ENCODE peak calls at places on chromosomes 1 and 21, in seven cellular contexts. E, W, O, P, F, Y and D are unnamed samples.

GRCh38 chr1:26053718-26054572 is 8.0 kb upstream of the SLC30A2 start:
- DNase-seq in Y (no peak), P (no peak), W (no peak), O (no peak), E (no peak), F (no peak), D (no peak)

GRCh38 chr1:53115403-53116306 is 26.8 kb downstream of the SLC1A7 start:
- DNase-seq in P (no peak), W (no peak), O (no peak), E (no peak), F (peak), Y (no peak), D (no peak)

GRCh38 chr21:31180256-31181088 is 142.2 kb upstream of the KRTAP19-8 start:
- DNase-seq in W (peak), E (no peak), O (peak), Y (no peak), P (no peak), F (no peak), D (peak)

GRCh38 chr1:173050865-173051264 is at the start of gene TNFSF18:
- DNase-seq in O (no peak), F (no peak), Y (no peak), W (peak), E (no peak), P (no peak), D (no peak)

GRCh38 chr1:164983023-164983650 is 373.4 kb downstream of the LMX1A start:
- DNase-seq in Y (no peak), O (no peak), W (no peak), E (no peak), F (no peak), P (no peak), D (no peak)

GRCh38 chr1:64112281-64112680 is 91.1 kb upstream of the UBE2U start:
- DNase-seq in O (no peak), F (no peak), Y (no peak), E (no peak), W (peak), P (no peak), D (no peak)

GRCh38 chr1:111570781-111571181 is 48.8 kb upstream of the RAP1A start:
- DNase-seq in P (peak), Y (no peak), F (no peak), W (peak), E (no peak), O (peak), D (peak)

GRCh38 chr1:98556521-98557158 is 104.9 kb upstream of the SNX7 start:
- DNase-seq in E (no peak), W (peak), F (no peak), P (no peak), Y (no peak), O (peak), D (peak)

GRCh38 chr1:228862542-228863505 is 127.5 kb downstream of the RHOU start:
- DNase-seq in F (no peak), Y (no peak), P (no peak), O (no peak), E (no peak), W (no peak), D (no peak)

GRCh38 chr1:198622532-198623218 is 16.2 kb upstream of the PTPRC start:
- DNase-seq in E (no peak), Y (no peak), F (no peak), W (no peak), P (no peak), O (peak), D (no peak)

GRCh38 chr1:28370220-28371010 is 875 bp downstream of the PHACTR4 start:
- DNase-seq in E (no peak), W (peak), F (peak), O (peak), P (no peak), Y (peak), D (peak)

GRCh38 chr1:62285440-62285839 is 33.8 kb downstream of the KANK4 start:
- DNase-seq in E (no peak), Y (no peak), P (no peak), O (no peak), W (no peak), F (no peak), D (no peak)

GRCh38 chr1:2049517-2050481 is at the start of gene PRKCZ:
- DNase-seq in Y (peak), P (peak), W (no peak), F (peak), O (peak), E (peak), D (peak)

GRCh38 chr1:206079130-206079529 is 26.2 kb downstream of the RHEX start:
- DNase-seq in E (no peak), W (no peak), Y (no peak), F (no peak), O (no peak), P (no peak), D (no peak)

GRCh38 chr1:53367503-53368313 is 39.8 kb upstream of the LRP8 start:
- DNase-seq in O (peak), W (no peak), F (no peak), P (peak), Y (peak), E (no peak), D (peak)

GRCh38 chr1:221887091-221887746 is 145.3 kb upstream of the DUSP10 start:
- DNase-seq in E (peak), W (peak), O (no peak), F (no peak), P (no peak), Y (peak), D (no peak)

GRCh38 chr1:41672173-41672572 is 187.7 kb upstream of the EDN2 start:
- DNase-seq in E (no peak), F (no peak), Y (no peak), W (peak), P (no peak), O (no peak), D (no peak)

GRCh38 chr1:201719812-201720521 is 109.0 kb upstream of the IPO9 start:
- DNase-seq in E (peak), P (no peak), W (peak), Y (peak), F (peak), O (no peak), D (no peak)

GRCh38 chr1:217393901-217394300 is 237.0 kb downstream of the GPATCH2 start:
- DNase-seq in W (no peak), E (no peak), F (no peak), O (no peak), Y (no peak), P (no peak), D (no peak)

GRCh38 chr1:93635614-93636543 is 45.8 kb downstream of the BCAR3 start:
- DNase-seq in E (no peak), O (no peak), P (peak), F (no peak), Y (no peak), W (no peak), D (no peak)

GRCh38 chr1:188735567-188735966 is 1742.1 kb downstream of the BRINP3 start:
- DNase-seq in E (no peak), F (no peak), W (no peak), O (no peak), P (no peak), Y (no peak), D (no peak)

GRCh38 chr1:89085781-89086180 is 20.8 kb upstream of the GBP1 start:
- DNase-seq in Y (no peak), F (no peak), W (no peak), O (peak), E (no peak), P (no peak), D (peak)

GRCh38 chr1:153404086-153404635 is 12.2 kb upstream of the S100A7A start:
- DNase-seq in F (no peak), E (no peak), Y (no peak), W (no peak), P (peak), O (no peak), D (no peak)

GRCh38 chr1:180521474-180522203 is 19.3 kb upstream of the ACBD6 start:
- DNase-seq in F (no peak), O (no peak), W (peak), Y (no peak), E (no peak), P (no peak), D (no peak)

GRCh38 chr1:108862017-108862610 is 5.2 kb upstream of the AKNAD1 start:
- DNase-seq in E (no peak), F (no peak), Y (no peak), O (no peak), P (no peak), W (no peak), D (no peak)

GRCh38 chr1:218299416-218299815 is 14.3 kb downstream of the RRP15 start:
- DNase-seq in O (peak), P (no peak), F (no peak), W (peak), E (no peak), Y (no peak), D (no peak)

GRCh38 chr1:110765640-110766335 is 91.0 kb upstream of the KCNA3 start:
- DNase-seq in Y (no peak), F (peak), P (peak), O (peak), W (peak), E (no peak), D (peak)

GRCh38 chr1:115056395-115056798 is 26.8 kb downstream of the TSHB start:
- DNase-seq in W (peak), P (no peak), E (no peak), Y (peak), O (no peak), F (no peak), D (no peak)

GRCh38 chr21:39518845-39519205 is 67.1 kb downstream of the SH3BGR start:
- DNase-seq in P (no peak), W (peak), O (no peak), E (no peak), Y (no peak), F (no peak), D (no peak)

GRCh38 chr1:247487057-247487456 is 29.2 kb upstream of the OR2B11 start:
- DNase-seq in F (no peak), W (peak), E (no peak), Y (no peak), P (peak), O (peak), D (peak)

GRCh38 chr21:21156919-21157318 is 158.7 kb downstream of the NCAM2 start:
- DNase-seq in Y (no peak), F (no peak), W (peak), O (no peak), P (no peak), E (no peak), D (no peak)

GRCh38 chr1:159076753-159077656 is at the start of gene AIM2:
- DNase-seq in P (peak), F (no peak), W (peak), Y (no peak), E (no peak), O (peak), D (peak)

GRCh38 chr1:245663841-245664240 is 509.1 kb downstream of the KIF26B start:
- DNase-seq in E (no peak), P (no peak), W (no peak), O (no peak), F (no peak), Y (no peak), D (no peak)

GRCh38 chr1:39852214-39852791 is 31.0 kb downstream of the TRIT1 start:
- DNase-seq in O (no peak), P (no peak), F (no peak), W (peak), Y (no peak), E (no peak), D (no peak)

GRCh38 chr1:52055066-52055853 is at the start of gene TXNDC12:
- DNase-seq in F (peak), P (peak), E (peak), Y (peak), O (peak), W (peak), D (peak)

GRCh38 chr21:37496972-37497371 is 130.4 kb downstream of the DYRK1A start:
- DNase-seq in F (no peak), E (no peak), P (no peak), W (peak), O (no peak), Y (no peak), D (no peak)

GRCh38 chr1:44776749-44777068 is 1.4 kb downstream of the RPS8 start:
- DNase-seq in O (no peak), E (no peak), W (no peak), P (no peak), F (no peak), Y (no peak), D (no peak)

GRCh38 chr1:1203561-1204424 is 2.6 kb downstream of the TNFRSF18 start:
- DNase-seq in F (no peak), W (no peak), Y (no peak), O (no peak), E (peak), P (no peak), D (no peak)

GRCh38 chr1:212167098-212167497 is 118.1 kb upstream of the PPP2R5A start:
- DNase-seq in E (peak), P (no peak), O (no peak), Y (no peak), W (peak), F (peak), D (no peak)

DNA sequence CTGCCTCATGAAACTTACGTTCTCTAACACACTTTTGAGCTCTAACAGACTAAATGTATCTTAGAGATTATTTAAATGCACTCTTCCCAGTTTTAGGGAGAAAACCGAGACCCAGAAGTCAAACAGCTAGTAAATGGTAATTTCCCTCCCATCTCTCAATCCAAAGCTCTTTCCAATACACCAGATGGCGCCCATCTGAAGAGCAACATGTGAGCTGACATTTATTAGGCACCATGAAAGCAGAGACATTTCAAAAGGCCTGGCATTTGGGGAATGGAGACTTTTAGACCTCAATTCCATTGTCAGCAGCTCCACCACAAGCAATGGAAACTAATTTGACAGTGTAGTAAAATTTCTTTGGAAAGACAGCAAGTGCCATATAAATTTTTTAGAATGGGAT is 191.4 kb downstream of the DAB1 start:
- DNase-seq in W (peak), P (no peak), Y (no peak), E (no peak), O (no peak), F (no peak), D (no peak)
- TF ChIP-seq CTCF in W (no peak), P (no peak), Y (no peak), E (no peak), O (peak), F (no peak), D (no peak)

DNA sequence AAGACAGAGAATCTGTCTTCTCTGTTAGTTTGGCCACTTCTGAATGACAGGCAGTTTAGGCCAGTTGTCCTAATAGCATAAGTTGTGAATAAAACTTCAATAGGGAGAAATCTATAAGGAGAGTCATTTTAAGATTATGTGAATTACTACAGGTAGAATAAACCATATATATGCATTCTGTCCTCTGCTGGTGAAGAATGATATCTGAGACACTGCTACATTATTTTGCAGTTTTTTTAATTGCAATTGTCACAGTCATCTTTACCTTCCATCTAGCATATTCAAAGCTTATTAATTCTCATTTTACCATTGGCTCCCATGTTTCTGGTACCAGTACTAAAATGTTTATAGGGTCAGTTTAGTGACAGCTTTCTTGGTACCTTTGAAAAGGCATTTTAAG is 519.6 kb upstream of the DEPDC1 start:
- DNase-seq in O (no peak), E (no peak), Y (no peak), F (no peak), P (no peak), W (no peak), D (no peak)
- TF ChIP-seq CTCF in O (peak), E (no peak), Y (no peak), F (no peak), P (no peak), W (no peak), D (no peak)

GRCh38 chr1:185156321-185156853 is 366 bp downstream of the TRMT1L start:
- DNase-seq in E (no peak), Y (no peak), F (no peak), W (no peak), O (peak), P (no peak), D (no peak)
- TF ChIP-seq CTCF in E (no peak), Y (no peak), F (no peak), W (no peak), O (no peak), P (no peak), D (no peak)

GRCh38 chr21:16794944-16795343 is 717.9 kb upstream of the CXADR start:
- DNase-seq in O (no peak), Y (peak), F (peak), E (peak), P (no peak), W (peak), D (no peak)
- TF ChIP-seq CTCF in O (no peak), Y (no peak), F (no peak), E (no peak), P (no peak), W (no peak), D (no peak)

DNA sequence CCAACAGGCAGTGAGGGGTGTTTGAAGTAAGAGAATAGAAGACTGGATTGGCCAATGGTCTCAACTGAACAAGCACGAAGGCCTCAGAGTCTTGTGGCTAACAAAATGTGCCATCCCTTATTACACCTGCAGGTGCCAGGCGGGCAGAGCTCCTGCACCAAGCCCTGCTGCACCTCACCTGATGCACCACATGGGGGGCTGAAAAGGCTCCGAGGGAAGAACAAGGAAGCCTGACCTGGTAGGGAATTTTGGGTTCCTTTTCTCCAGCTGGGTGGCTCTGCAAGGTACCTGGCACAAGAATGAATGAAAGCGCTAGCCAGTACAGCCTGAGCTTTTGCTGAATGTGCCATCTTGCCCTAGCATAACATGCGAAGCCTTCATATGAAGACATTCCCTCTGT is 9.7 kb downstream of the HSD3B1 start:
- DNase-seq in W (no peak), P (no peak), Y (no peak), F (no peak), E (no peak), O (no peak), D (no peak)
- TF ChIP-seq CTCF in W (no peak), P (no peak), Y (no peak), F (no peak), E (no peak), O (no peak), D (no peak)

GRCh38 chr1:38129473-38129872 is 82.9 kb upstream of the POU3F1 start:
- DNase-seq in F (no peak), Y (no peak), W (no peak), E (no peak), P (no peak), O (no peak), D (no peak)
- TF ChIP-seq CTCF in F (no peak), Y (no peak), W (no peak), E (no peak), P (no peak), O (peak), D (peak)

DNA sequence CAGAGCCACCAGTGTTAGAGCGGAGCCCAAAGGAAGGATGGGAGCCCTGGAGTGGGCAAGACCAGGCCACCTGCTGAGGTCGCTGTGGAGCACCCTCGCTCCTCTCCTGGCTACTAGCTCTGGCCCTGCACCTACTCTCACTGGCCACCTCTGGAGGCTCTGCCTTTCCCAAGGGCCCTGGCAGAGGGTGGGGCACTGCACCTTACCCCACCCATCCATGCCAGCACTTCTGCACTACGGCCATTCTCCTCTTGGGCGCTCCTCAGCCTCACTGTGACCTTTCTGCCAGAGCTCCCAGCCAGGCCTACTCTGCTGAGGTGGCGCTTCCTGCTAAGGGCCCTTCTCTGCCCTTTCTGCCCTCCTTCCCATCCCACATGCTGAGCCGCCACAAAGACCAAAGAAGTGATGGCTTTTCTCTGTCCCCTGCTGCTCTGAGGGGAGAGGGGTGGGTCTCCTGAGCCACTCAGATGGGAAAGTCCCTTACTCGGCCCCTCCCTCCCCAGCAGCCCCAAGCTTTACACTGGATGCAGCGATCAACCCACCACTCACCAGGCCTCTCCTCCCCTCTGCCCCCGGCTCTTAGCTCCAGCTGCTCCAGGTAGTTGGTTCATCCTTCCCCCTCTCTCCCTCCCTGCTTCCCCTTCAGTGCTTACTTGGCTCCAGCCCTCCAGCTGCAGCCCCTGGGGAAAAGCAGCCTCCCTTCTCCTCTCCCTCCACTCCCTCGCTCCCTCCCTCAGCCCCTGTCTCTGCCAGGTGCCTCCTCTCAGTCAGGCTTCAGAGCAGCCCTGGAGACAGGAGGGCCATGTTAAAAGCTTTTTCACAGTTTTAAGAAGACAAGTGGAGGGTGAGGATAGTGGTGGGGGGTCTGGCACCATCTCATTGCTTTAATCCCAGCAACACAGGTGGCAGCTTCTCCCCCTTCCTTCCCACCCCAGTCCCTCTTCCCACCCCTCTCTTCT is 14.8 kb upstream of the TMEM222 start:
- DNase-seq in P (no peak), O (no peak), F (no peak), W (no peak), E (no peak), Y (no peak), D (no peak)
- TF ChIP-seq CTCF in P (no peak), O (peak), F (no peak), W (no peak), E (no peak), Y (no peak), D (no peak)

DNA sequence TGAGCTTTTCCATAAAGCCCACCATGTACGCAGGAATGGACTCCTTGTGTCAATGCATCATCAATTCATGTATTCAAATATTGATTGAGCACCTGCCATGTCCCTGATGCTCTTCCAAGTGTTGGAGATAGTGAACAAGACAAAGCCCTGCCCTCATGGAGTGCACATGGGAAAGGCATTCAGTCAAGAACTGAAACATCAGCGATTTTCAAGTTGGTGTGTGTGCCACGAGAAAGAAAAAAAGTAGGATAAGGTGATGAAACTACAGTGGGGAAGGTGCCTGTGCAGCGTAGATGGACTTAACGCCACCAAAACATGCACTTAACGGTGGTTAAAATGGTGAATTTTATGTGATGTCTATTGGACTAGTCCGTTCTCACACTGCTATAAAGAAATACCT is 432.7 kb upstream of the VAMP3 start:
- DNase-seq in P (no peak), O (no peak), Y (no peak), E (no peak), F (no peak), W (no peak), D (no peak)
- TF ChIP-seq CTCF in P (no peak), O (no peak), Y (no peak), E (no peak), F (no peak), W (no peak), D (no peak)

GRCh38 chr1:79117376-79117775 is 110.8 kb upstream of the ADGRL4 start:
- DNase-seq in E (no peak), P (no peak), O (no peak), F (no peak), W (peak), Y (no peak), D (no peak)
- TF ChIP-seq CTCF in E (no peak), P (no peak), O (no peak), F (no peak), W (no peak), Y (no peak), D (no peak)